ENCODE peak calls at places on chromosomes 12 and 14, in six cellular contexts. U is HCT116, H is lower leg skin, S is A549, C is sigmoid colon, D is stomach. A is an unnamed sample.

GRCh38 chr12:13044002-13044858 is at the start of gene FAM234B:
- DNase-seq in U (peak), H (peak), S (peak), C (peak), D (peak), A (peak)

GRCh38 chr12:84763112-84763511 is 149.5 kb downstream of the SLC6A15 start:
- DNase-seq in U (no peak), H (no peak), S (no peak), C (no peak), D (no peak), A (no peak)

GRCh38 chr14:42490536-42490935 is 883.9 kb downstream of the LRFN5 start:
- DNase-seq in U (no peak), H (no peak), S (no peak), C (no peak), D (no peak), A (no peak)

GRCh38 chr12:72236071-72236705 is 36.0 kb upstream of the TRHDE start:
- DNase-seq in U (no peak), H (no peak), S (no peak), C (no peak), D (no peak), A (no peak)

GRCh38 chr12:8943565-8944186 is 5.8 kb downstream of the M6PR start:
- DNase-seq in U (no peak), H (no peak), S (no peak), C (no peak), D (no peak), A (no peak)

GRCh38 chr12:19198272-19198671 is 68.7 kb downstream of the PLEKHA5 start:
- DNase-seq in U (no peak), H (no peak), S (no peak), C (no peak), D (no peak), A (no peak)

GRCh38 chr14:61716956-61717355 is 21.6 kb downstream of the HIF1A start:
- DNase-seq in U (no peak), H (no peak), S (no peak), C (no peak), D (no peak), A (no peak)

GRCh38 chr14:50812180-50812579 is 18.8 kb downstream of the NIN start:
- DNase-seq in U (no peak), H (no peak), S (no peak), C (no peak), D (no peak), A (no peak)

GRCh38 chr12:120706029-120706428 is 4.2 kb upstream of the UNC119B start:
- DNase-seq in U (no peak), H (no peak), S (no peak), C (no peak), D (no peak), A (no peak)

GRCh38 chr14:105140581-105140980 is 28.0 kb downstream of the JAG2 start:
- DNase-seq in U (no peak), H (no peak), S (no peak), C (peak), D (no peak), A (no peak)

GRCh38 chr14:68449565-68450295 is 343.1 kb downstream of the ZFP36L1 start:
- DNase-seq in U (no peak), H (no peak), S (no peak), C (no peak), D (no peak), A (no peak)

GRCh38 chr12:68349083-68349700 is 17.0 kb upstream of the MDM1 start:
- DNase-seq in U (no peak), H (no peak), S (no peak), C (no peak), D (no peak), A (no peak)

GRCh38 chr12:96414637-96415036 is 14.4 kb upstream of the CDK17 start:
- DNase-seq in U (no peak), H (no peak), S (no peak), C (no peak), D (no peak), A (no peak)

GRCh38 chr14:106843376-106843775 is 1317.0 kb downstream of the TMEM121 start:
- DNase-seq in U (no peak), H (no peak), S (no peak), C (no peak), D (no peak), A (no peak)

GRCh38 chr14:106846218-106846617 is 1319.8 kb downstream of the TMEM121 start:
- DNase-seq in U (no peak), H (no peak), S (no peak), C (no peak), D (no peak), A (no peak)

GRCh38 chr14:106843951-106844483 is 1317.6 kb downstream of the TMEM121 start:
- DNase-seq in U (no peak), H (no peak), S (peak), C (no peak), D (peak), A (no peak)

GRCh38 chr14:106844608-106845285 is 1318.4 kb downstream of the TMEM121 start:
- DNase-seq in U (no peak), H (peak), S (peak), C (peak), D (peak), A (no peak)

DNA sequence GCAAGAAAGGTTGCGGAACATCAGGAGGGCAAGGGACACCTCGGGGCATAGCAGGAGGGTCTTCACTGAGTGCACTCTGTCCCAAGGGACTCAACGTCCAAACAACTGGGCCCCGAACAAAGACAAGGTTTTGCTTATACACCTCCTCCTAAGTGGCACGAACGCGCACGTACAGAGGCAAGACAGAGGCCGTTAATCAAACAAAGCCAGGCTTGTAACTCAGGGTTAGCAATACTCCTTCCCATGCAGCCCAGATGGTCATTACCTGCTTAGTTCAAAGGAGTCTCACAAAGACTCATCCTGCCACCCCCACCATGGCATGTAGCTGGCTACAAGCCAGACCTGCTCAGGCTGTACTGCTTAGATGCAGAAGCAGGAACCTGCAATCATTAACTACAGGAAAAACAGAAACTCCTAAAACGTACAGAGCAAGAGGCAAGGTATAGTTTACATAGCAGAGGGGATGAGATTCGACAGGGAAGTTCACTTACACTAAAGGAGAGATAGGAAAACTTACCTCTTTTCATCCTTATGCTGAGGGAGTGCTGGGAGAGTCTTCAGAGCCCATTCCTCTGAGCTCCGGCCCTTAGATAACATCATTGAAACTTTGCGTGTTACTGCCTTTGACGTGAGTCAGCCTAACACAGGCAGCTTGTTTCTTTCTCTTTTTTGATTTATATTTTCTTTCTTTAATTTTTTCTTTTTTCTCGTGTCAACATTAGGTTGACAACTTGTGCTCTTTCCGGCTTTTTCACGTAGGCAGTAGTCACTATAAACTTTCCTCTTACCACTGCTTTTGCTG is 1319.1 kb downstream of the TMEM121 start:
- DNase-seq in U (no peak), H (no peak), S (peak), C (no peak), D (peak), A (no peak)
- TF ChIP-seq POLR2A in U (no peak), H (no peak), S (no peak), C (no peak), D (no peak), A (no peak)

GRCh38 chr14:53957739-53958138 is 1.1 kb upstream of the BMP4 start:
- DNase-seq in U (no peak), H (no peak), S (no peak), C (no peak), D (no peak), A (no peak)

GRCh38 chr14:53955671-53956426 is 776 bp downstream of the BMP4 start:
- DNase-seq in U (no peak), H (peak), S (no peak), C (peak), D (peak), A (no peak)

GRCh38 chr14:53955234-53955556 is 1.4 kb downstream of the BMP4 start:
- DNase-seq in U (no peak), H (no peak), S (no peak), C (no peak), D (no peak), A (no peak)

GRCh38 chr14:53954551-53955233 is 1.9 kb downstream of the BMP4 start:
- DNase-seq in U (no peak), H (no peak), S (no peak), C (peak), D (no peak), A (no peak)

GRCh38 chr14:53956427-53957201 is at the start of gene BMP4:
- DNase-seq in U (peak), H (peak), S (no peak), C (peak), D (peak), A (no peak)
- TF ChIP-seq POLR2A in U (peak), H (no peak), S (peak), C (peak), D (no peak), A (no peak)

GRCh38 chr12:53302903-53303302 is 3.4 kb downstream of the MYG1 start:
- DNase-seq in U (no peak), H (no peak), S (no peak), C (no peak), D (no peak), A (no peak)

GRCh38 chr12:53300187-53300586 is 692 bp downstream of the MYG1 start:
- DNase-seq in U (no peak), H (no peak), S (no peak), C (no peak), D (no peak), A (peak)

GRCh38 chr12:53299101-53299453 is 418 bp upstream of the MYG1 start:
- DNase-seq in U (peak), H (peak), S (peak), C (no peak), D (no peak), A (peak)

GRCh38 chr12:53298154-53298553 is 1.3 kb upstream of the MYG1 start:
- DNase-seq in U (no peak), H (no peak), S (no peak), C (no peak), D (no peak), A (no peak)

GRCh38 chr12:53299454-53300180 is at the start of gene MYG1:
- DNase-seq in U (peak), H (peak), S (peak), C (peak), D (peak), A (peak)
- TF ChIP-seq POLR2A in U (peak), H (no peak), S (peak), C (peak), D (no peak), A (peak)

DNA sequence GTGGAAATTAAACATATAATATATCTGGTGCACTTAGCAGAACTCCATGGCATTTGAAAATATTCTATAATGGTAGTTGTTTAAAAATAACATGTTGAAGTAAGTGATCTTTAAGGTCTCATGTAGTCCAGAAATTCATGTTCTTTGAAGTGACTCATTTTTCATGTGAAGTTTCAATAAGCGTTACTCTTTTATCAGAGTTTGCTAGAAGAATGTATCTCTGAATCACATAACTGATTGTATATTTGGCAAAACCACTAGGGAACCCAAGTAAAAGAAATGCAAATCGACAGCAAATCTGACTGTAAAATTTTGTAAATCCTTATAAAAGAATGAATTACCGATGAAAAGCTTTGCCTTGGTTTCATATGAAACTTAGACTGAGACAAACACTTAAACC is 463.3 kb downstream of the TMTC2 start:
- DNase-seq in U (no peak), H (no peak), S (no peak), C (no peak), D (no peak), A (no peak)
- TF ChIP-seq POLR2A in U (no peak), H (no peak), S (no peak), C (no peak), D (no peak), A (no peak)

DNA sequence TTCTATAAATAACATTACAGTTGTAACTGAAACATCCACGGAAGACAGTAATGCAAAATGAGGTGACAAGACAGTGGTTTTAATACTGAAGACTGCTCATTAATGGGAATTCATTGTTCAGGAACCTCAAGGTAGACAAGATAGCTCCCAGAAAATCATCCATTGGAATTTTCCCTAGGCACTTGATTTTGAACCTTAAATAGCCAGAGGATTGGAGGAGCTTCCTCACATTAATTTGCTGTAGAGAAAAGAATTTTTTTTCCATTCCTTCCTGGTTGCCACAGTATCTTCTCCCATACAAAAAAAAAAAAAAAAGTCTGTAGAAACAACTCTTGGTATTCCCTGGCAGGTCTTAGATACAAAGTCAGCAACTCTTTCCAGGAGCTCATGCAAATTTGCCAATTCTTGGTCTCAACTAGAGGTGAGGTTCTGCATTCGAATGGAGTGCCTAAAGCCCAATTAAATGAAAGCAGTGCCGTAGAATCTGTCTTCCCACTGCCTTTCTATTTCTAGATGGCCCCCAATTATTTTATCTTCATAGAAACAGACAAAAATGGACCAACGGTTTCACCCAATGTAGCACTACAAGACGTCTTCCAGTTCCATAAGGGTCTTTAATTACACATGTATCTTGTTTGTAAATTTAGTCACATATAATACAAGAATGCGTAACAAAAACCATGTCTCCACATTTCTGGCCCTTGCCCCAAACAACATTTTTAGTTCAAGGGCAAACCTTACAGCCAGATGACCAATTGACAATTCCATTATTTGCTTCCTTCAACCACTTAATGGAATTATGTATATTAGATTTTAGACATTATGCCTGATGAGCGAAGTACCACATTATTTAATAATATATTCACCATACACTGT is 13.5 kb downstream of the SLC38A2 start:
- DNase-seq in U (no peak), H (no peak), S (no peak), C (no peak), D (no peak), A (no peak)
- TF ChIP-seq POLR2A in U (no peak), H (no peak), S (no peak), C (no peak), D (no peak), A (peak)

DNA sequence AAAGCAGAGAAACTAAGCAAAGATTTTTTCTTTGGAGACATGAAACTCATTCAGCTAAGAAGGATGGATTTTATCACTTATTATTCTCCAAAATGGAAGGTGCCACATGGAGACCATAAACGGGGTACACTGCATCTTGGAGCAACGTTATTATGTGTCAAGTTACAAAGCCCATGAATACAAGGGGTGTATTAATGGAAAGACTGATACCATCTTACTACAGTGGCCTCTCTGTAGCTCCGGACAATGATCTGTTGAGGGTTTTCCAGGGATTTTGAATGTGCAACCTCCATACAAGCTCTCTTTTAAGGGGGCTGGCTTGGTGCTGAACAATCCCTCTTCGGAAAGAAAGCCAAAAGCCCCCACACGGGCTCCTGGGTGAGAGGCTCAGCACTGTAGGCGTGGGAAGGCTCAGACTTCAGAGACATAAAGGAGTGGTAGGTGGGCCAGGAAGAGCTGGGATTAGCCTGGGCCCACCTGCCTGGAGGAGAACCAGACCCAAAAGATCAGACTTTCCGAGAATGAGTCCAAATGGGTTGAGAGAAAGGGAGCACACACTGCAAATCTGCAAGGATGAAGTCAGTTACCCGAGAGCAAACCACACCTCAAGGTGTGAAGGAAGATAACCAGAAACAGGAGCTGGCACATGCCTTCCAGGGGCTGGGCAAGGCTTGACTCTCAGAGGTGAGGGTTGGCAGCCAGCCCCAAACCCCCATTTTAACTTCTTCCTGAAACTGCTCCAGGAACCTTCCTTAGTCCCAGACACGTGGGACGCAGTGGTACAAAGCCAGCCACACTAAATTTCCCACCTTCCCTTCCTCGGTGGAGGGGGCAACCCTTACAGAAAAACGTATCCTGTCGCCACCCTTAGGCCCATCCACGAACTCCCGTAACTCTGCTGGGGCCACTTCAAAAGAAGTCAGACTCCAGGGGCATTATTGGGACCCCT is 1.5 kb downstream of the VPS37B start:
- DNase-seq in U (no peak), H (no peak), S (no peak), C (no peak), D (peak), A (peak)
- TF ChIP-seq POLR2A in U (no peak), H (no peak), S (no peak), C (no peak), D (no peak), A (peak)

DNA sequence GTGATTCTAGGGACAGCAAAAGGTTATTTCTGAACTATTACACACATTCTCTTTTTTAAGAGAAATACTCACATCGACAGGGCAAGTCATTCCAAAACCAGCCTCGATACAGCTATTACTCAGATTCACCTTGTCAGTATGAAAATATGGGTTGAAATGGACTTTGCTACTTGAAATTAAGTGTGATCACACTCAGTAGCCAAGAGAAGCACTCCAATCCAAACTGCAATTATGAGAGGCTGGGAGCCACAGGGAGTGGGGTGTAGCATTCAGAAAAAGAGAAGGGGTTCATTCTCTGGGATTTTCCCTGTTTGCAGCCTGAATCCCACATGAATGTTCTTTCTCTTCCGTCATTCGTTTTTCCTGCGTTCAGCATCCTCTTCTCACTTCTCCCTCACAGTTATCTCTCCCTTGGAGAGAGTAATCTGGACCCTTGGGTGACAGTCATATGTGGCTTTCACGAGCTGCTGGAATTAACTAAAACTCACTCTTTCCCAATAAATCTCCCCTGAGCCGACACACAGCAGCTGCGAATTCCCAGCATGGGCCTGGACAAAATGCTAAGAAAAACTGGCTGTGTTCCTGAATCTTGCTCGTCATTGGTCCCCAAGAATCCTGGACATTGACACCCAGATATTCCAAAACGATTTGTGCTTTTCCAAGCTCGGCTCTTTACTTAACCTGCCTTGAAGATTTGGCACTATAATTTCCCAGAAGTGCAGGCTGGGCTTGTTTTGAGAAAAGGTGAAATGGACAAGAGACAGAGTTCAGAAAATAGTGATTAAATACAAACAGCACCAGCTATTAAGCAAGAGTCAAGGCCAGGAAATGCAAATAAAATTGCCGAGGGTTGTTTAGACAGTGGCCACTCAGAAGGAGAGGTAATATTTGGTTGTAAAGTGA is 199.5 kb upstream of the PLEKHG7 start:
- DNase-seq in U (no peak), H (no peak), S (no peak), C (peak), D (no peak), A (no peak)
- TF ChIP-seq POLR2A in U (no peak), H (no peak), S (no peak), C (no peak), D (no peak), A (no peak)

DNA sequence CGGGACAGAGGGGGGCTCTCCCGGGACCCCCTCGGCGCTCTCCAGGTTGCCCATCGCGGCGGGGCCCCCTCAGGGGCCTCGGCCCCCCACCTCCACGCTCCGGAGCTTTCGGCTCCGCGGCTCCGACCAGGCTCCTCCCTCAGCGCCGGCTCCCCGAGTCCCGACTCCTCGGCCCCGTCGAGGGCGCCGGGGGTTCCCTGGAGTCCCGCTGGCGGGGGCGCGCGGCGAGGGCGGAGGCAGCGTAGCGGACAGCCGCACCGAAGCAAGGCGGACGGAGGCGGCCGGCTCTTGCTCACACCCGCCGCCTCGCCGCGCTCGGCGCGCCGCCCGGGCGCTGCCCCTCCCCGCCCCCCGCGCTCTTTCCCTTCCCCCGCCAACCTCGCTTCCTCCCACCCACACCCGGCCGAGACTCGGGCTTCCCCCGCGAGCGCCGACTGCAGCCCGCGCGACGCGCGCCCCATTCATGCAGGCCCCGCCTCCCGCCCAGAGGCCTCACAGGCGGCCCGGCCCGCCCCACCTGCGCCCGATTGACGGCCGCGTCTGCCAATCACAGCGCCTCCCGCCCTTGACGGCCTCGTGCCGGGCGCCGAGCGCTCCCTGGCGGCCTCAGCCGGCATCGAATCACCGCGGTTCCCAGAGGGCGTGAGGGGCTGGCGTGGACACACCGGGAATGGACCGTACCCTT is at the start of gene FMNL3:
- DNase-seq in U (peak), H (peak), S (peak), C (peak), D (peak), A (peak)
- TF ChIP-seq POLR2A in U (no peak), H (no peak), S (peak), C (no peak), D (no peak), A (peak)